ENCODE peak calls at places on chromosome 20, in six cellular contexts. Y is SJSA1; P is C1 segment of cervical spinal cord; B is hypothalamus; G is fibroblast of lung; Z is activated CD4-positive, CD25-positive, alpha-beta regulatory T cell treated with anti-CD3 and anti-CD28 coated beads, Interleukin-2, amount 50 U/mL, for 16 hours. S is an unnamed sample.

GRCh38 chr20:1466211-1467081 is at the start of gene NSFL1C:
- DNase-seq in G (peak), Z (peak), B (peak), P (peak), Y (peak), S (peak)

GRCh38 chr20:41334452-41335421 is 5.9 kb upstream of the LPIN3 start:
- DNase-seq in G (no peak), B (no peak), P (no peak), Y (no peak), Z (no peak), S (no peak)

GRCh38 chr20:38723982-38724602 is at the start of gene SLC32A1:
- DNase-seq in B (peak), P (no peak), G (no peak), Y (no peak), Z (no peak), S (no peak)

GRCh38 chr20:41078329-41078728 is 49.7 kb downstream of the TOP1 start:
- DNase-seq in B (no peak), P (no peak), G (peak), Y (peak), Z (no peak), S (peak)

GRCh38 chr20:35991142-35991771 is 22.9 kb downstream of the CNBD2 start:
- DNase-seq in Z (no peak), P (no peak), G (peak), B (no peak), Y (no peak), S (peak)

GRCh38 chr20:23061713-23062561 is 12.5 kb upstream of the THBD start:
- DNase-seq in P (no peak), B (no peak), G (peak), Y (peak), Z (no peak), S (peak)

GRCh38 chr20:24572862-24573261 is 103.4 kb downstream of the SYNDIG1 start:
- DNase-seq in B (no peak), P (no peak), Y (no peak), G (no peak), Z (no peak), S (no peak)

GRCh38 chr20:59629141-59630045 is 25.1 kb downstream of the PHACTR3 start:
- DNase-seq in P (no peak), Z (no peak), G (no peak), B (peak), Y (no peak), S (no peak)

GRCh38 chr20:63128367-63128766 is 87.6 kb downstream of the YTHDF1 start:
- DNase-seq in G (no peak), Z (no peak), P (no peak), Y (no peak), B (no peak), S (no peak)

GRCh38 chr20:10990625-10991382 is 317.0 kb upstream of the JAG1 start:
- DNase-seq in B (no peak), Z (no peak), Y (no peak), G (no peak), P (no peak), S (no peak)

GRCh38 chr20:48957053-48957481 is 35.6 kb downstream of the ARFGEF2 start:
- DNase-seq in Y (no peak), P (no peak), Z (no peak), B (no peak), G (no peak), S (no peak)

GRCh38 chr20:63114693-63115069 is 101.2 kb downstream of the YTHDF1 start:
- DNase-seq in G (no peak), Y (no peak), Z (no peak), B (no peak), P (no peak), S (no peak)

GRCh38 chr20:2470432-2471193 is at the start of gene SNRPB:
- DNase-seq in Y (peak), G (peak), Z (peak), B (peak), P (peak), S (peak)

GRCh38 chr20:695165-695866 is 19.7 kb upstream of the SCRT2 start:
- DNase-seq in Y (no peak), Z (no peak), B (no peak), P (no peak), G (no peak), S (peak)

GRCh38 chr20:50536333-50536732 is 26.1 kb downstream of the PTPN1 start:
- DNase-seq in P (no peak), Y (no peak), B (no peak), G (peak), Z (no peak), S (no peak)

GRCh38 chr20:33299111-33299603 is 16.1 kb downstream of the BPIFB1 start:
- DNase-seq in G (peak), P (peak), Y (peak), B (peak), Z (peak), S (peak)

GRCh38 chr20:2585811-2586210 is 49.4 kb downstream of the TMC2 start:
- DNase-seq in Y (peak), G (peak), Z (no peak), P (no peak), B (no peak), S (no peak)

GRCh38 chr20:41411458-41411857 is 44.8 kb upstream of the EMILIN3 start:
- DNase-seq in P (no peak), Z (no peak), Y (peak), B (peak), G (peak), S (no peak)

GRCh38 chr20:9609892-9610502 is 95.6 kb downstream of the LAMP5 start:
- DNase-seq in Y (peak), B (peak), P (peak), G (peak), Z (no peak), S (no peak)

GRCh38 chr20:51184289-51184688 is 161.4 kb upstream of the KCNG1 start:
- DNase-seq in G (peak), Y (no peak), P (no peak), B (no peak), Z (no peak), S (no peak)

GRCh38 chr20:10857362-10858070 is 183.7 kb upstream of the JAG1 start:
- DNase-seq in B (peak), Z (no peak), P (peak), G (peak), Y (no peak), S (no peak)

GRCh38 chr20:3677733-3678132 is 4.1 kb downstream of the ADAM33 start:
- DNase-seq in G (peak), B (peak), Z (no peak), Y (no peak), P (no peak), S (no peak)

GRCh38 chr20:62838511-62838910 is 21.7 kb downstream of the COL9A3 start:
- DNase-seq in P (no peak), B (no peak), Y (no peak), G (no peak), Z (no peak), S (peak)

GRCh38 chr20:62651285-62652021 is 9.2 kb downstream of the SLCO4A1 start:
- DNase-seq in P (no peak), B (no peak), G (no peak), Z (peak), Y (no peak), S (no peak)